ENCODE peak calls at places on chromosomes 4 and X, in six cellular contexts. E, N, U, Y, F and K are unnamed samples.

GRCh38 chr4:181264908-181265307 is 978.3 kb upstream of the TENM3 start:
- DNase-seq in E (no peak), N (no peak), U (no peak), Y (no peak), F (no peak), K (no peak)

GRCh38 chr4:153060191-153060590 is 124.1 kb downstream of the FHDC1 start:
- DNase-seq in E (no peak), N (no peak), U (no peak), Y (no peak), F (no peak), K (no peak)

GRCh38 chrX:72478853-72479252 is 93.8 kb downstream of the HDAC8 start:
- DNase-seq in E (no peak), N (no peak), U (no peak), Y (no peak), F (no peak), K (no peak)

GRCh38 chr4:33996075-33996718 is 2248.1 kb downstream of the ARAP2 start:
- DNase-seq in E (no peak), N (no peak), U (no peak), Y (no peak), F (no peak), K (no peak)

GRCh38 chrX:140050906-140051305 is 85.6 kb upstream of the CXorf66 start:
- DNase-seq in E (no peak), N (no peak), U (no peak), Y (no peak), F (no peak), K (no peak)

GRCh38 chr4:121360496-121360895 is 20.3 kb downstream of the QRFPR start:
- DNase-seq in E (no peak), N (no peak), U (no peak), Y (no peak), F (no peak), K (no peak)

GRCh38 chr4:21470531-21470930 is 478.0 kb downstream of the KCNIP4 start:
- DNase-seq in E (no peak), N (no peak), U (no peak), Y (peak; percentile 18), F (no peak), K (no peak)

GRCh38 chrX:2500681-2501151 is at the start of the genes DHRSX and ZBED1:
- DNase-seq in E (no peak), N (peak; percentile 51), U (no peak), Y (peak; percentile 40), F (peak; percentile 70), K (peak; percentile 63)

GRCh38 chr4:124275-125081 is at the start of gene ZNF718:
- DNase-seq in E (peak; percentile 94), N (peak; percentile 95), U (peak; percentile 92), Y (peak; percentile 87), F (peak; percentile 87), K (peak; percentile 80)

GRCh38 chr4:140330311-140330900 is 43.0 kb upstream of the SCOC start:
- DNase-seq in E (no peak), N (no peak), U (no peak), Y (no peak), F (no peak), K (no peak)

GRCh38 chrX:26783512-26784225 is 567.7 kb downstream of the MAGEB5 start:
- DNase-seq in E (no peak), N (peak; percentile 36), U (no peak), Y (peak; percentile 7), F (no peak), K (no peak)

GRCh38 chrX:28549839-28550238 is 37.4 kb upstream of the IL1RAPL1 start:
- DNase-seq in E (no peak), N (no peak), U (no peak), Y (no peak), F (no peak), K (no peak)

GRCh38 chr4:151541438-151542071 is 132.6 kb downstream of the FHIP1A start:
- DNase-seq in E (no peak), N (no peak), U (no peak), Y (no peak), F (no peak), K (no peak)

GRCh38 chrX:65668362-65669310 is 1.2 kb downstream of the MSN start:
- DNase-seq in E (peak; percentile 75), N (peak; percentile 30), U (no peak), Y (peak; percentile 47), F (no peak), K (peak; percentile 35)

GRCh38 chrX:129957241-129958099 is 25.0 kb upstream of the BCORL1 start:
- DNase-seq in E (peak; percentile 38), N (peak; percentile 70), U (no peak), Y (peak; percentile 51), F (peak; percentile 25), K (peak; percentile 64)

GRCh38 chrX:41518127-41518840 is 71.1 kb downstream of the NYX start:
- DNase-seq in E (no peak), N (no peak), U (no peak), Y (no peak), F (no peak), K (no peak)

GRCh38 chr4:98994474-98995182 is 893 bp upstream of the METAP1 start:
- DNase-seq in E (no peak), N (no peak), U (no peak), Y (no peak), F (no peak), K (no peak)

GRCh38 chr4:114025176-114025777 is 45.8 kb upstream of the ARSJ start:
- DNase-seq in E (no peak), N (no peak), U (no peak), Y (peak; percentile 32), F (no peak), K (no peak)

GRCh38 chrX:110964761-110965160 is 131.2 kb upstream of the PAK3 start:
- DNase-seq in E (no peak), N (peak; percentile 33), U (no peak), Y (no peak), F (no peak), K (no peak)

GRCh38 chr4:189035091-189035490 is 895.9 kb downstream of the TRIML1 start:
- DNase-seq in E (no peak), N (no peak), U (no peak), Y (no peak), F (no peak), K (no peak)

GRCh38 chr4:179145746-179146530 is 1703.7 kb upstream of the AGA start:
- DNase-seq in E (no peak), N (no peak), U (peak; percentile 3), Y (no peak), F (no peak), K (no peak)

GRCh38 chr4:136737066-136737465 is 795.2 kb downstream of the PCDH18 start:
- DNase-seq in E (no peak), N (no peak), U (no peak), Y (no peak), F (no peak), K (no peak)

GRCh38 chr4:123104275-123104674 is 181.9 kb upstream of the NUDT6 start:
- DNase-seq in E (no peak), N (no peak), U (no peak), Y (no peak), F (no peak), K (no peak)

GRCh38 chr4:26081795-26082498 is 167.9 kb downstream of the SMIM20 start:
- DNase-seq in E (no peak), N (no peak), U (no peak), Y (peak; percentile 21), F (no peak), K (no peak)

GRCh38 chrX:9861711-9862110 is 75.5 kb downstream of the SHROOM2 start:
- DNase-seq in E (no peak), N (no peak), U (no peak), Y (no peak), F (no peak), K (no peak)

GRCh38 chr4:138232364-138232763 is 9.8 kb downstream of the SLC7A11 start:
- DNase-seq in E (no peak), N (no peak), U (no peak), Y (no peak), F (no peak), K (no peak)

GRCh38 chrX:49209434-49210251 is 9.7 kb upstream of the SYP start:
- DNase-seq in E (no peak), N (no peak), U (no peak), Y (no peak), F (no peak), K (no peak)

GRCh38 chr4:101977096-101977495 is 186.6 kb downstream of the BANK1 start:
- DNase-seq in E (peak; percentile 21), N (no peak), U (peak; percentile 74), Y (peak; percentile 55), F (no peak), K (no peak)

GRCh38 chr4:122666527-122667245 is 45.8 kb upstream of the IL21 start:
- DNase-seq in E (no peak), N (no peak), U (peak; percentile 63), Y (peak; percentile 6), F (no peak), K (no peak)

DNA sequence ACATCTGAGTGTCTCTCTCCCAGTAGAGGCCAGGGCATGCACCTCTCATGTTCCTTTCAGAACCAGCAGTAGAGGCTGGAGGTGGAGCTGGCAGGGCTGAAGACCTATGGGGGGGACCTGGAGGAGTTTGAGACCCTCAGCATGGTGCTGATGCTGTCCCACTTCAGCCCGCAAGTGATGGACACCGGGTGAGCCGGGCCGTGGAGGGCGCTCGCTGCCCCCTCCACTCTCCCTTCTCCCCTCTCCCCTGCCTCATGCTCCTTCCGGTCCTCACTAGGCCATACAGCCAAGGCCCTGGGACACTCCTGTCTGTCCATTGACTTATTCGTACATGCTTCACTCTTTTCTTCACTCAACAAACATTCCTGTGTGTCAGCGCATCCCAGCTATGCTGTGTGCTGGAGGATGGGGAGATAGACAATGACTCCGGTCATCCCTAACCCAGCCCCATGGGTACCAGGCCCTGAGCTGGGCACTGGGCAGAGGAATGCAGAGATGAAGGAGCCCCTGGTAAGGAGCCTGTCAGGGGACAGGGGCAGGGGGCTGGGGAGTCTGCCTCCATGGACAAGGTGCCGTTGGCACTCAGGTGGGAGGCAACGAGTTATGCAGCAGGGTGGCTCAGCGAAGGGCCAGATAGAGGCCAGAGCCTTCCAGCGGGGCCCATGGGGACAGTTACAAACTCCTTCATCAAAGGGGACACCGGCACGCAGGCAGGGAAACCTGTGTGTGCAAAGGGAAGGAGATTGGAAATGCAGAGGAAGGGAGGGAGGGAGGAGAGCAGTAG is 28.4 kb upstream of the WFS1 start:
- DNase-seq in E (no peak), N (no peak), U (no peak), Y (no peak), F (no peak), K (no peak)
- TF ChIP-seq CTCF in E (no peak), N (no peak), U (no peak), Y (no peak), F (no peak), K (no peak)

GRCh38 chr4:70269674-70270073 is 27.3 kb downstream of the CSN3 start:
- DNase-seq in E (no peak), N (no peak), U (no peak), Y (no peak), F (no peak), K (no peak)
- TF ChIP-seq CTCF in E (no peak), N (no peak), U (peak; percentile 22), Y (no peak), F (peak; percentile 44), K (no peak)

GRCh38 chr4:58981828-58982227 is 1871.6 kb upstream of the IGFBP7 start:
- DNase-seq in E (no peak), N (no peak), U (no peak), Y (no peak), F (no peak), K (no peak)
- TF ChIP-seq CTCF in E (no peak), N (no peak), U (no peak), Y (no peak), F (no peak), K (no peak)

DNA sequence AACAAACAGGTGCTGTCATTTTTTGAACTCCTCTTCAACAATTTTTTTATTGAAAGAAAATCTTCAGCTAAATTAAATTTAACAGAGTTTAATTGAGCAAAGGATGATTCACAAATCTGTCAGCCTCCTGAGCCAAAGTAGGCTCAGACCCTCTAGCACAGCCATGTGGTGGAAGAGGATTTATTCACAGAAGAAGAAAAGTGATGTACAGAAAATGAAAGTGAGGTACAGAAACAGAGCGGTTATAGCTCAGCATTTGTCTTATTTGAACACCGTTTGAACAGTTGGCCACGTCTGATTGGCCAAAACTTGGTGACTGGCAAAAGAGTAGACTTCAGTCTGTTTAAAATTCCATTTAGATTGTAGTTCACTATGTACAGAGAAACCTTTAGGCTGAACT is 217.3 kb downstream of the SPANXN1 start:
- DNase-seq in E (no peak), N (no peak), U (no peak), Y (no peak), F (no peak), K (no peak)
- TF ChIP-seq CTCF in E (no peak), N (no peak), U (no peak), Y (no peak), F (no peak), K (no peak)